ENCODE peak calls at places on chromosomes 6 and 20, in six cellular contexts. E, O, F, I, H and V are unnamed samples. For H3K4me1 and H3K9me3, the result is how much of the 10 kb centered on the place peaks cover.

GRCh38 chr20:32672982-32673727 is 586 bp downstream of the C20orf203 start:
- DNase-seq in F (no peak), I (no peak), O (no peak), E (no peak), H (no peak), V (no peak)

GRCh38 chr6:111803804-111804203 is 69.4 kb downstream of the FYN start:
- DNase-seq in E (peak), F (no peak), H (no peak), I (no peak), O (no peak), V (no peak)

GRCh38 chr6:80094017-80094416 is 12.5 kb upstream of the BCKDHB start:
- DNase-seq in E (peak), H (peak), I (no peak), O (peak), F (no peak), V (no peak)

GRCh38 chr6:11366183-11366933 is 133.9 kb upstream of the NEDD9 start:
- DNase-seq in F (no peak), I (no peak), O (no peak), E (no peak), H (no peak), V (no peak)

GRCh38 chr20:49696594-49696993 is 17.1 kb downstream of the B4GALT5 start:
- DNase-seq in I (no peak), H (no peak), F (no peak), E (no peak), O (peak), V (no peak)

GRCh38 chr6:36129889-36130671 is at the start of gene MAPK13:
- DNase-seq in E (peak), F (peak), O (peak), H (no peak), I (no peak), V (peak)

GRCh38 chr20:48799315-48800105 is 28.3 kb downstream of the PREX1 start:
- DNase-seq in E (no peak), I (no peak), F (no peak), H (no peak), O (no peak), V (no peak)

GRCh38 chr20:63602321-63602720 is 24.6 kb downstream of the GMEB2 start:
- DNase-seq in I (no peak), E (no peak), H (no peak), F (no peak), O (no peak), V (no peak)

GRCh38 chr6:157535354-157536217 is 154.6 kb downstream of the ZDHHC14 start:
- DNase-seq in H (no peak), I (peak), F (no peak), O (peak), E (peak), V (no peak)

GRCh38 chr6:122652431-122652830 is 42.2 kb downstream of the PKIB start:
- DNase-seq in I (no peak), F (no peak), H (no peak), E (peak), O (no peak), V (no peak)

GRCh38 chr20:49432562-49432961 is 49.9 kb downstream of the KCNB1 start:
- DNase-seq in O (no peak), I (no peak), E (no peak), F (no peak), H (no peak), V (no peak)

GRCh38 chr20:34817072-34817471 is 8.4 kb downstream of the NCOA6 start:
- DNase-seq in O (no peak), E (no peak), H (no peak), I (no peak), F (no peak), V (no peak)

GRCh38 chr6:35686873-35687557 is 1.7 kb downstream of the FKBP5 start:
- DNase-seq in H (no peak), E (no peak), F (no peak), I (no peak), O (no peak), V (no peak)

GRCh38 chr20:62358171-62358719 is 8.9 kb downstream of the LAMA5 start:
- DNase-seq in F (peak), H (no peak), O (no peak), I (peak), E (no peak), V (no peak)

GRCh38 chr6:168155821-168156741 is 77.1 kb upstream of the FRMD1 start:
- DNase-seq in F (no peak), E (no peak), I (no peak), O (no peak), H (no peak), V (no peak)

GRCh38 chr6:120935007-120935406 is 399.3 kb downstream of the TBC1D32 start:
- DNase-seq in E (no peak), H (no peak), F (no peak), O (no peak), I (no peak), V (no peak)

GRCh38 chr20:63212792-63213191 is 3.1 kb downstream of the YTHDF1 start:
- DNase-seq in E (no peak), F (no peak), I (no peak), O (peak), H (no peak), V (no peak)

GRCh38 chr6:124753562-124753961 is 208.7 kb upstream of the RNF217 start:
- DNase-seq in O (no peak), F (no peak), I (no peak), E (no peak), H (no peak), V (no peak)

GRCh38 chr6:110395221-110395620 is 20.2 kb downstream of the DDO start:
- DNase-seq in I (no peak), E (no peak), O (no peak), H (no peak), F (no peak), V (no peak)

GRCh38 chr6:169723991-169724553 is at the start of gene PHF10:
- DNase-seq in H (no peak), I (no peak), E (no peak), F (peak), O (peak), V (peak)

GRCh38 chr6:7086488-7086887 is 21.3 kb upstream of the RREB1 start:
- DNase-seq in I (peak), O (peak), H (no peak), F (peak), E (peak), V (no peak)

GRCh38 chr6:28940859-28941680 is 17.3 kb upstream of the TRIM27 start:
- DNase-seq in E (peak), F (peak), I (peak), O (peak), H (no peak), V (peak)

GRCh38 chr20:62977613-62978558 is 25.4 kb downstream of the SLC17A9 start:
- DNase-seq in H (peak), O (no peak), F (peak), I (no peak), E (no peak), V (no peak)

GRCh38 chr20:39974966-39975501 is 714.0 kb downstream of the MAFB start:
- DNase-seq in F (no peak), H (no peak), E (no peak), I (no peak), O (no peak), V (no peak)

GRCh38 chr6:71080793-71081192 is 123.9 kb upstream of the B3GAT2 start:
- DNase-seq in O (peak), I (no peak), H (no peak), E (peak), F (no peak), V (no peak)

GRCh38 chr6:134884752-134885151 is 65.1 kb downstream of the ALDH8A1 start:
- DNase-seq in I (no peak), H (no peak), O (no peak), E (no peak), F (no peak), V (no peak)

GRCh38 chr20:2918096-2919049 is 45.1 kb downstream of the PTPRA start:
- DNase-seq in E (no peak), H (no peak), O (no peak), I (no peak), F (no peak), V (no peak)

GRCh38 chr6:42279144-42279781 is 61.6 kb upstream of the MRPS10 start:
- DNase-seq in I (peak), H (peak), E (peak), F (no peak), O (peak), V (no peak)

GRCh38 chr20:62728028-62728780 is 19.6 kb downstream of the NTSR1 start:
- DNase-seq in H (no peak), I (no peak), O (no peak), F (no peak), E (no peak), V (no peak)

GRCh38 chr20:63084563-63084927 is 77.8 kb upstream of the BHLHE23 start:
- DNase-seq in H (no peak), I (no peak), E (no peak), O (no peak), F (no peak), V (no peak)

GRCh38 chr6:131510094-131510493 is 62.9 kb upstream of the ARG1 start:
- DNase-seq in F (no peak), O (no peak), H (no peak), E (no peak), I (no peak), V (no peak)

DNA sequence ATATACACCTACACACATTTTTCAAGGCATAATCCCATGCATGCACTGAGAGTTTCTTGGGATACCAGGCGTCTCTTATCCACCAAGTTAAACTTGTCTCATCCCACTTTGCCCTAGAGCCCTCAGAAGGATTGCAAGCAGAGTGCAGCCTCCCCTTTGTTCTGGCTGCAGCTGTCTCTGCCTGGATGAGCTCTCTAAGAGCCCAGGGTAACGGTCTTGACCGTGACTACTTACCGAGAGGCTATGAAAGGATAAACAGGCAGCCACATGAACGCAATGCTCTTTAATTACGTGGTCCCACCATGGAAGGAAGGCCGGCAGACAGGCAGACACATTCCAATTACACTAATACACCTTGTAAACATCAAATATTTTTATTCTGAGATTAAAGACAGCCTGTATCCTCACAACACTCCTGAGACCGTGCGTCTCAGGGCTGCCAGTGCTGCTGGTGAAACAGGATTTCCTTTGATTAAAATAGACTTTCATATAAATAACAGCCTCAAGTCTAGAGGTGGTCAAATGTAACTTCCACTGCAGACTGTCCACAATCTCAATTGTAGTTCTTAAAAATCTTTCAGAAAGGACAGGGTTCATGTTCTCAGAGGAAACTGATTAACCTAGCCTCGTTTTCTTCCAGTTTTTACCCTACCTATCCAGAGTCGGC is 210.0 kb upstream of the PRDM1 start:
- DNase-seq in I (no peak), F (no peak), H (no peak), E (no peak), O (no peak), V (no peak)
- H3K4me1 ChIP-seq in I (under half), F (under half), H (under half), E (under half), O (under half), V (under half)

GRCh38 chr20:46977909-46978588 is 83.4 kb downstream of the EYA2 start:
- DNase-seq in O (no peak), E (no peak), F (no peak), I (no peak), H (no peak), V (no peak)
- H3K9me3 ChIP-seq in O (under half), E (under half), F (under half), I (under half), H (under half), V (under half)

GRCh38 chr20:51800132-51800721 is 2.1 kb downstream of the SALL4 start:
- DNase-seq in H (peak), F (peak), I (peak), O (peak), E (no peak), V (peak)
- H3K27ac ChIP-seq in H (peak), F (no peak), I (no peak), O (no peak), E (no peak), V (no peak)

GRCh38 chr6:109008061-109008460 is 86.6 kb downstream of the SESN1 start:
- DNase-seq in E (no peak), I (no peak), O (no peak), F (no peak), H (no peak), V (no peak)
- H3K4me1 ChIP-seq in E (under half), I (under half), O (under half), F (half or more), H (under half), V (half or more)

DNA sequence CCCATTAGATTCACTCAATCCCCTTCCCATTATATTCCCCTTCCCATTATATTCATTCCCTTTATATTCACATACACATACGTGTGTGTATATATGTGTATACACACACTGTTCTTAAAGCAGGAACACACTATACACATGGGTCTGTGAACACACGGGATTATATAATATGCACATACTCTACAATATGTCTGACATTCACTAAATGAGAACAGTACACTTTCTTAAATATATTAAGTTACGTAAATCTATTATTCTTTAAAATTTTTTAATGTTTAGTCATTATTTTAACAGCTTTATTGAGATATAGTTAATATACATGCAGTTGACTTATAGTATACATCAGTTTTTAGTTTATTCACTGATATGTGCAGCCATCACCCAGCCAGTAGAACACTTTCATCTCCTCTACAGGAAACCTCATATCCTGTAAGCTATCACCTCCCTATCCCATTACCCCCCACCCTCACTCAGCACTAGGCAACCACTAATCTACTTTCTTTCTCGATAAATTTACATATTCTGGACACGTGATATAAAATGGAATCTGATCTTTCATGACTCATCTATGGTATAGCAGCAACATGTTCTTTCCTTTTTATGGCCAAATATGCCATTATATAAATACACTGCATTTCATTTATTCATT is 13.9 kb upstream of the SUMO4 start:
- DNase-seq in F (no peak), H (no peak), E (no peak), O (no peak), I (no peak), V (no peak)
- H3K9me3 ChIP-seq in F (under half), H (under half), E (under half), O (under half), I (under half), V (under half)

DNA sequence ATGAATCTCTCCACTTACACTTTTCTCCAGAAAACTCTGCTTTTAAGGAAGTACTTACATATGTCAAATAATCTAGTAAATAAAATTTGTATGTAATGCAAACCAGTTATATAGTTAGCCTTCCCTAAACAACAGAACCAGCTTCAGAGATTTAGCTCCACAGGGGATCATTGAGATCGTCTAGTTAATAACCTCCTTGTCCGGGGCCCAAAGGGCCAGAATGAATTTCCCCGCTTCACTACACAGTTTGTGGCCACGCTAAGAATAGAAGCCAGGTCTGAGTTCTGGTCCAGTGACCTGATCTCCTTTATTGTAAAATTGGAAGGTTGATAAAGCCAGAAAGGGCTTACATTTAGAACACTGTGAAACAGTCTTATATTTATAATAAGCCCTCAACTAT is 245.2 kb downstream of the TPBG start:
- DNase-seq in E (no peak), H (no peak), I (no peak), F (no peak), O (no peak), V (no peak)
- H3K27ac ChIP-seq in E (no peak), H (no peak), I (no peak), F (no peak), O (no peak), V (no peak)

DNA sequence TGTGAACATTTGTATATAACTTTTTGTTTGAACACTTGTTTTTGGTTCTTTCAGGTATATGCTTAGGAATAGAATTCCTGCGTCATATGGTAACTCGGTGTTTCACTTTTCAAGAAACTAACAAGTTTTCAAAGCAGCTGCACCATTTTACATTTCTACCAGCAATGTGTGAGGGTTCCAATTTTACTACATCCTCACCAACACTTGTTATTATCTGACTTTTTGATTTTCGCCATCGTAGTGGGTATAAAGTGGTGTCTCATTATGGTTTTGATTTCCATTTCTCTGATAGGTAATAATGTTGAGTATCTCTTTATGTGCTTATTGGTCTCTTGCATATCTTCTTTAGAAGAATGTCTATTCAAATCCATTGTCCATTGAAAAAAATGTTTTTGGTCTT is 39.6 kb upstream of the MROH8 start:
- DNase-seq in O (no peak), H (no peak), I (no peak), E (no peak), F (no peak), V (no peak)
- H3K4me1 ChIP-seq in O (under half), H (under half), I (under half), E (under half), F (under half), V (under half)

GRCh38 chr20:55888655-55889054 is 116.7 kb downstream of the CBLN4 start:
- DNase-seq in F (no peak), O (no peak), H (no peak), E (no peak), I (no peak), V (no peak)

GRCh38 chr20:55893031-55893430 is 112.3 kb downstream of the CBLN4 start:
- DNase-seq in E (no peak), I (no peak), F (no peak), H (no peak), O (peak), V (no peak)
- H3K9me3 ChIP-seq in E (under half), I (under half), F (under half), H (under half), O (under half), V (under half)

DNA sequence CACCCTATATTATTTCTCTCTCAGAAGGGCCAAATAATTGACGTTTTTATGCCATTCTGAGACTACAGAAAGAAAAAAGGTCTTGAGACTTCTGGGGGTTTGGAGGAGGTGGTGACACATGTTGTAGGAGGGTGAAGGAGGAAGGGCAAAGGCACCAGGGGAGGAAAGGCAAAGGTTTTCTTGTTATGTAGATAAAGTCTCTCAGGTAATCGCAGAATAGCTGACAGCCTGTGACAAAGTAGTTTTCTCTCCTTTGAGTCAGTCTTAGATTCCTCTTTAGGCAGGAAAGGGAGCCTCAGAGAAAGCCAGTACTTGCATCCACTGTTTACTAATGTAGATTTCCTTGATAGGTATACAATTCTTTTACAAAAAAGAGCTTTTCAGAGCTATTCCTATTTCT is 23.6 kb downstream of the OR2B2 start:
- DNase-seq in I (no peak), H (no peak), F (no peak), E (no peak), O (no peak), V (no peak)
- H3K27ac ChIP-seq in I (no peak), H (peak), F (no peak), E (no peak), O (no peak), V (no peak)